ENCODE peak calls at places on chromosomes 1 and 21, in four cellular contexts. G, H, K and Z are unnamed samples.
A peak's percentile ranks its signal among the peaks of the same experiment; 100 is the strongest.

GRCh38 chr1:17881761-17882160 is 126.6 kb downstream of the ACTL8 start:
- DNase-seq in K (no peak), H (no peak), G (no peak), Z (no peak)

GRCh38 chr1:84583648-84584047 is 9.4 kb upstream of the CTBS start:
- DNase-seq in G (no peak), H (no peak), K (no peak), Z (no peak)

GRCh38 chr1:56073614-56074356 is 505.6 kb downstream of the PLPP3 start:
- DNase-seq in G (no peak), K (peak; percentile 49), H (no peak), Z (peak; percentile 94)

GRCh38 chr1:1308756-1309524 is 543 bp downstream of the PUSL1 start:
- DNase-seq in K (peak; percentile 66), G (no peak), H (no peak), Z (no peak)

GRCh38 chr1:42456754-42457089 is 379 bp downstream of the PPCS start:
- DNase-seq in G (peak; percentile 78), H (peak; percentile 21), K (no peak), Z (no peak)

GRCh38 chr1:63112155-63112914 is 210.0 kb upstream of the FOXD3 start:
- DNase-seq in H (no peak), G (peak; percentile 3), K (no peak), Z (peak; percentile 95)

GRCh38 chr1:4270651-4271337 is 370.7 kb upstream of the C1orf174 start:
- DNase-seq in H (no peak), G (no peak), K (no peak), Z (no peak)

GRCh38 chr1:167926486-167926997 is 9.9 kb upstream of the DCAF6 start:
- DNase-seq in H (no peak), G (no peak), K (peak; percentile 65), Z (no peak)

GRCh38 chr1:36492491-36492890 is 9.8 kb upstream of the CSF3R start:
- DNase-seq in K (no peak), H (no peak), G (no peak), Z (no peak)

GRCh38 chr1:240491796-240492195 is 120.2 kb downstream of the GREM2 start:
- DNase-seq in G (no peak), K (no peak), H (no peak), Z (no peak)

GRCh38 chr1:91731815-91732214 is 154.1 kb downstream of the TGFBR3 start:
- DNase-seq in H (no peak), G (no peak), K (peak; percentile 51), Z (no peak)

GRCh38 chr1:159854101-159854692 is 8.3 kb downstream of the VSIG8 start:
- DNase-seq in G (no peak), H (no peak), K (peak; percentile 63), Z (no peak)

GRCh38 chr1:212074313-212074712 is 38.8 kb downstream of the DTL start:
- DNase-seq in K (no peak), G (no peak), H (no peak), Z (no peak)

GRCh38 chr1:175784826-175785225 is 41.4 kb upstream of the TNR start:
- DNase-seq in H (no peak), K (no peak), G (no peak), Z (no peak)

GRCh38 chr21:16713331-16714114 is 799.3 kb upstream of the CXADR start:
- DNase-seq in K (no peak), G (no peak), H (no peak), Z (peak; percentile 3)

GRCh38 chr1:154548028-154548427 is 10.4 kb downstream of the UBE2Q1 start:
- DNase-seq in H (no peak), G (no peak), K (peak; percentile 89), Z (no peak)

GRCh38 chr1:47842228-47842627 is 155.0 kb downstream of the TRABD2B start:
- DNase-seq in H (no peak), G (no peak), K (no peak), Z (no peak)

GRCh38 chr1:53134042-53134485 is 8.4 kb downstream of the SLC1A7 start:
- DNase-seq in H (no peak), K (no peak), G (no peak), Z (no peak)

GRCh38 chr1:214584805-214585766 is 17.9 kb upstream of the CENPF start:
- DNase-seq in K (no peak), H (no peak), G (no peak), Z (no peak)

GRCh38 chr1:172342584-172343245 is 77.8 kb upstream of the C1orf105 start:
- DNase-seq in G (peak; percentile 12), K (no peak), H (no peak), Z (no peak)

GRCh38 chr1:38153426-38154088 is 107.0 kb upstream of the POU3F1 start:
- DNase-seq in G (no peak), H (no peak), K (no peak), Z (no peak)

GRCh38 chr1:26411624-26412074 is 1.0 kb downstream of the LIN28A start:
- DNase-seq in G (no peak), H (no peak), K (no peak), Z (no peak)

GRCh38 chr21:15659768-15660423 is 69.9 kb upstream of the USP25 start:
- DNase-seq in K (no peak), G (no peak), H (no peak), Z (no peak)

GRCh38 chr1:214753236-214753852 is 150.3 kb downstream of the CENPF start:
- DNase-seq in K (no peak), H (no peak), G (no peak), Z (no peak)

GRCh38 chr1:165439287-165439686 is 5.6 kb downstream of the RXRG start:
- DNase-seq in K (no peak), H (no peak), G (no peak), Z (no peak)

GRCh38 chr1:51157411-51157810 is 55.4 kb downstream of the C1orf185 start:
- DNase-seq in H (no peak), K (no peak), G (no peak), Z (no peak)

GRCh38 chr1:31626451-31627202 is 9.1 kb downstream of the HCRTR1 start:
- DNase-seq in H (no peak), G (no peak), K (no peak), Z (no peak)

GRCh38 chr21:42013901-42014300 is 3.7 kb upstream of the ZBTB21 start:
- DNase-seq in H (no peak), K (no peak), G (no peak), Z (no peak)

GRCh38 chr1:118947790-118948189 is 40.4 kb downstream of the TBX15 start:
- DNase-seq in K (no peak), G (no peak), H (no peak), Z (no peak)

GRCh38 chr1:67571406-67571805 is 113.6 kb upstream of the GADD45A start:
- DNase-seq in G (no peak), H (no peak), K (peak; percentile 64), Z (no peak)

GRCh38 chr1:12148958-12149790 is 17.6 kb upstream of the TNFRSF1B start:
- DNase-seq in H (no peak), G (peak; percentile 69), K (no peak), Z (no peak)

GRCh38 chr1:214224605-214225354 is 56.2 kb upstream of the SMYD2 start:
- DNase-seq in G (no peak), K (no peak), H (no peak), Z (no peak)

GRCh38 chr21:45306453-45306831 is 18.7 kb upstream of the POFUT2 start:
- DNase-seq in K (no peak), G (no peak), H (no peak), Z (no peak)

GRCh38 chr1:2585318-2586092 is 1.1 kb upstream of the PRXL2B start:
- DNase-seq in G (peak; percentile 74), K (peak; percentile 78), H (peak; percentile 38), Z (no peak)

GRCh38 chr1:101451888-101452287 is 215.1 kb downstream of the S1PR1 start:
- DNase-seq in G (peak; percentile 13), K (no peak), H (no peak), Z (no peak)

GRCh38 chr1:190250368-190250767 is 227.3 kb downstream of the BRINP3 start:
- DNase-seq in K (no peak), G (no peak), H (no peak), Z (no peak)